ENCODE peak calls at places on chromosomes 4 and X, in five cellular contexts. I is neural progenitor cell, Y is PC-3, D is HCT116, B is MM.1S. G is an unnamed sample.

GRCh38 chr4:30720656-30721352 is 635 bp downstream of the PCDH7 start:
- DNase-seq in D (no peak), Y (peak; percentile 21), I (peak; percentile 66), B (no peak), G (peak; percentile 53)

GRCh38 chr4:88672987-88673386 is 24.6 kb downstream of the NAP1L5 start:
- DNase-seq in B (peak; percentile 21), Y (peak; percentile 46), I (peak; percentile 54), D (no peak), G (peak; percentile 54)

GRCh38 chrX:46750829-46751228 is 8.1 kb downstream of the SLC9A7 start:
- DNase-seq in D (no peak), Y (peak; percentile 22), I (no peak), B (no peak), G (no peak)

GRCh38 chrX:56788717-56789122 is 59.7 kb downstream of the NBDY start:
- DNase-seq in D (no peak), B (peak; percentile 67), I (no peak), Y (no peak), G (no peak)

GRCh38 chrX:24332868-24333267 is 19.0 kb upstream of the SUPT20HL2 start:
- DNase-seq in I (no peak), Y (no peak), B (no peak), D (no peak), G (no peak)

GRCh38 chr4:83658806-83659205 is 122.9 kb downstream of the GPAT3 start:
- DNase-seq in I (no peak), Y (no peak), B (no peak), D (no peak), G (peak; percentile 11)

GRCh38 chrX:109855501-109855900 is 122.4 kb upstream of the ACSL4 start:
- DNase-seq in I (no peak), B (no peak), Y (peak; percentile 32), D (no peak), G (no peak)

GRCh38 chr4:182680196-182680771 is 236.9 kb downstream of the DCTD start:
- DNase-seq in D (no peak), Y (no peak), I (peak; percentile 29), B (no peak), G (no peak)

GRCh38 chr4:144868309-144868708 is 222.4 kb downstream of the HHIP start:
- DNase-seq in D (no peak), Y (no peak), B (no peak), I (no peak), G (no peak)

GRCh38 chr4:3765271-3766206 is 646 bp upstream of the ADRA2C start:
- DNase-seq in D (no peak), Y (peak; percentile 5), I (peak; percentile 90), B (no peak), G (peak; percentile 77)

GRCh38 chrX:41982966-41983365 is 59.6 kb upstream of the CASK start:
- DNase-seq in B (no peak), Y (no peak), D (no peak), I (no peak), G (no peak)

GRCh38 chrX:68387786-68388185 is 45.5 kb downstream of the OPHN1 start:
- DNase-seq in I (no peak), Y (no peak), D (no peak), B (no peak), G (no peak)

GRCh38 chrX:140764401-140764919 is 54.9 kb downstream of the LINC00632 start:
- DNase-seq in I (peak; percentile 59), Y (peak; percentile 58), B (peak; percentile 11), D (no peak), G (peak; percentile 80)

GRCh38 chrX:140762061-140762460 is 52.5 kb downstream of the LINC00632 start:
- DNase-seq in Y (peak; percentile 73), D (no peak), B (peak; percentile 73), I (peak; percentile 75), G (peak; percentile 72)

GRCh38 chrX:140767646-140768045 is 58.1 kb downstream of the LINC00632 start:
- DNase-seq in D (no peak), B (no peak), Y (peak; percentile 23), I (no peak), G (peak; percentile 58)

GRCh38 chrX:140766024-140766611 is 56.6 kb downstream of the LINC00632 start:
- DNase-seq in I (peak; percentile 68), B (peak; percentile 62), D (no peak), Y (peak; percentile 76), G (peak; percentile 63)

GRCh38 chrX:140765043-140765784 is 55.7 kb downstream of the LINC00632 start:
- DNase-seq in D (no peak), Y (peak; percentile 46), I (peak; percentile 39), B (no peak), G (peak; percentile 70)
- H3K9ac ChIP-seq in D (no peak overlapping the region), Y (peak overlapping the region; percentile 80), I (no peak overlapping the region), B (peak overlapping the region; percentile 44), G (peak overlapping the region; percentile 100)

DNA sequence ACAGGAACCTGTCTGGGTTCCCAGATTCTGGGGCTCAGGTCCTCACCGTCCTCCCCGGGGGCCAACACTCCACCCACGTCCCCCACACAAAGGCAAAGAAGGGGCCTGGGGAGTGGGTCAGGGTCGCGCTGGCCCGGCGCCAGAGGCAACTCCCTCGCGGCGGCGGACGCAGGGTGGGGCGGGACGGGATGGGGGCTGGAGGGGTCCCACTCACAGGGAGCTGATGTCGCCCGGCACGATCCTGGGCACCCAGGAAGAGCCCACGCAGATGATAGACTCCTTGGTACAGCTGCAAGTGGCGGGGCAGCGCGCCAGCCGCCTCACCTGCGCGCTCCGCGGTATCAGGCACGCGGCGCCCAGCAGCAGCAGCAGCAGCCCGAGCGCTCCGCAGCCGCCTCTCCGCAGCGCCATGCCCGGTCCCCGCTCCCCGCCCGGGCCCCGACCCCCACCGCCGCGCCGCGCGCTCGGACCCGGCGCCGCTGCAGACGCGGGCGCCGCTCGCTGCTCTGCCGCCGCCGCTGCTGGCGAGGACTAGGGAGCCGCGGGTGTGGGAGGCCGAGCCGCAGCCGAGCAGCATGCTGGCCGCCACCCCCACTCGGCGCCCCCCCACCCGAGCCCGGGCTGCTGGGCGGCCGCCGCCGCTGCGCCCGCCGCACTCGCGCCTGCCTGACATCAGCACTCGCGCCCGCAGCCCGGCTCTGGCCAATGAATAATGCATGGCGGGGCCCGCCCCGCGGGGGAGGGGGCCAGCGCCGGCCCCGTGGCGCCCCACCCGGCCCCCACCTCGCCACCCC is at the start of gene LGI2:
- DNase-seq in B (peak; percentile 50), I (peak; percentile 76), Y (peak; percentile 6), D (no peak), G (peak; percentile 60)
- TF ChIP-seq EZH2 in B (no peak), I (no peak), Y (no peak), D (no peak), G (no peak)

GRCh38 chr4:75605928-75606327 is 24.4 kb downstream of the CDKL2 start:
- DNase-seq in B (no peak), D (no peak), Y (no peak), I (no peak), G (no peak)
- TF ChIP-seq EZH2phosphoT487 in B (no peak), D (no peak), Y (no peak), I (no peak), G (no peak)

DNA sequence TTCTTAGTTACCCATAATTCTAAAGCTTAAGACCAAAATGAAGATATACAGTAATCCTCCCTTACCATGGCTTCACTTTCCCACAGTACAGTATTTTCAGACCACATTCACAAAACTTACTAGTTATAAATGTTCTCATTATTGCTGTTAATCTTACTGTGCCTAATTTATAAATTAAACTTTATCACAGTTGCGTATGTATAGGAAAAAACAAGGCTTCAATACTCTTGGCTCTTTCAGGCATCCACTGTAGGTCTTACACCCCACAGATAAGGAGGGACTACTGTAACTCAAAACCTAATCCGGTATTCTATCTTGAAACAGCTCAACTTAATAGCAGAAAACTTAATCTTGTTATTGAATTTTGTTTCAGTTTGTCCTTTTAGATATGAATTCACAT is 3.6 kb downstream of the HMGB2 start:
- DNase-seq in Y (no peak), D (no peak), I (no peak), B (no peak), G (no peak)
- H3K9ac ChIP-seq in Y (no peak overlapping the region), D (no peak overlapping the region), I (no peak overlapping the region), B (no peak overlapping the region), G (no peak overlapping the region)

GRCh38 chrX:132955710-132956109 is 2.7 kb downstream of the HS6ST2 start:
- DNase-seq in B (no peak), I (peak; percentile 17), D (no peak), Y (no peak), G (no peak)

GRCh38 chrX:132957211-132958085 is 981 bp downstream of the HS6ST2 start:
- DNase-seq in B (no peak), D (no peak), I (peak; percentile 80), Y (no peak), G (peak; percentile 12)

GRCh38 chrX:132954323-132954722 is 4.1 kb downstream of the HS6ST2 start:
- DNase-seq in I (no peak), D (no peak), Y (peak; percentile 70), B (no peak), G (no peak)

GRCh38 chrX:132958086-132958703 is at the start of gene HS6ST2:
- DNase-seq in D (peak; percentile 21), I (peak; percentile 65), Y (no peak), B (no peak), G (no peak)

GRCh38 chrX:132956421-132957210 is 1.8 kb downstream of the HS6ST2 start:
- DNase-seq in B (no peak), D (no peak), Y (no peak), I (peak; percentile 39), G (peak; percentile 1)
- TF ChIP-seq EZH2 in B (no peak), D (no peak), Y (no peak), I (peak; percentile 48), G (peak; percentile 46)

GRCh38 chr4:120765271-120765985 is 157.1 kb downstream of the PRDM5 start:
- DNase-seq in D (no peak), Y (no peak), B (peak; percentile 97), I (no peak), G (no peak)
- TF ChIP-seq EZH2phosphoT487 in D (no peak), Y (no peak), B (no peak), I (no peak), G (no peak)